ENCODE peak calls at places on chromosome 18, in seven cellular contexts. M, K, H, S, O, P and Q are unnamed samples.
A peak's percentile ranks its signal among the peaks of the same experiment; 100 is the strongest.

GRCh38 chr18:13808294-13809024 is 15.5 kb upstream of the MC5R start:
- DNase-seq in S (no peak), P (no peak), O (no peak), M (no peak), H (no peak), K (no peak), Q (no peak)

GRCh38 chr18:13237073-13237472 is 18.5 kb downstream of the LDLRAD4 start:
- DNase-seq in M (no peak), P (no peak), H (no peak), K (no peak), O (no peak), S (no peak), Q (no peak)

GRCh38 chr18:36899289-36899688 is 70.4 kb downstream of the KIAA1328 start:
- DNase-seq in O (no peak), M (peak; percentile 39), P (peak; percentile 31), K (no peak), H (peak; percentile 48), S (no peak), Q (peak; percentile 16)

GRCh38 chr18:22021701-22022100 is 147.7 kb upstream of the GATA6 start:
- DNase-seq in O (no peak), H (no peak), P (peak; percentile 69), M (no peak), S (no peak), K (no peak), Q (no peak)

GRCh38 chr18:59927246-59927825 is 27.5 kb downstream of the PMAIP1 start:
- DNase-seq in H (no peak), O (no peak), M (no peak), K (no peak), S (peak; percentile 98), P (no peak), Q (no peak)

GRCh38 chr18:44497757-44498490 is 182.8 kb upstream of the SETBP1 start:
- DNase-seq in S (no peak), P (no peak), K (no peak), H (no peak), M (no peak), O (peak; percentile 2), Q (no peak)

GRCh38 chr18:70454705-70455322 is 166.0 kb downstream of the SOCS6 start:
- DNase-seq in S (no peak), M (peak; percentile 67), O (peak; percentile 55), H (peak; percentile 46), P (peak; percentile 60), K (no peak), Q (peak; percentile 20)

GRCh38 chr18:1012775-1013174 is 108.1 kb downstream of the ADCYAP1 start:
- DNase-seq in K (no peak), M (no peak), P (no peak), S (no peak), O (no peak), H (no peak), Q (no peak)

GRCh38 chr18:1954583-1955312 is 616.6 kb downstream of the METTL4 start:
- DNase-seq in M (no peak), P (no peak), H (no peak), K (no peak), S (no peak), O (no peak), Q (no peak)

GRCh38 chr18:44807766-44808165 is 127.1 kb downstream of the SETBP1 start:
- DNase-seq in S (no peak), K (no peak), H (no peak), O (no peak), P (peak; percentile 46), M (no peak), Q (no peak)

GRCh38 chr18:79859314-79859713 is 61.6 kb downstream of the KCNG2 start:
- DNase-seq in H (no peak), P (no peak), S (no peak), O (no peak), K (no peak), M (no peak), Q (no peak)

GRCh38 chr18:51196116-51196810 is 1.2 kb downstream of the MEX3C start:
- DNase-seq in S (no peak), H (peak; percentile 20), P (no peak), K (no peak), M (no peak), O (no peak), Q (no peak)

GRCh38 chr18:48831113-48831759 is 119.5 kb downstream of the SMAD7 start:
- DNase-seq in M (no peak), S (no peak), K (peak; percentile 17), P (no peak), H (no peak), O (no peak), Q (no peak)

GRCh38 chr18:79522451-79523220 is 126.9 kb downstream of the NFATC1 start:
- DNase-seq in O (no peak), P (no peak), M (no peak), H (no peak), S (no peak), K (peak; percentile 46), Q (no peak)

GRCh38 chr18:33556846-33557245 is 21.2 kb upstream of the ASXL3 start:
- DNase-seq in S (no peak), P (no peak), O (no peak), M (no peak), H (no peak), K (no peak), Q (no peak)
- H3K4me3 ChIP-seq in S (no peak overlapping the region), P (no peak overlapping the region), O (no peak overlapping the region), M (no peak overlapping the region), H (no peak overlapping the region), K (no peak overlapping the region), Q (no peak overlapping the region)

GRCh38 chr18:31683968-31684278 is 458 bp downstream of the B4GALT6 start:
- DNase-seq in S (no peak), K (no peak), H (no peak), P (no peak), M (no peak), O (no peak), Q (no peak)

GRCh38 chr18:31683106-31683505 is 1.3 kb downstream of the B4GALT6 start:
- DNase-seq in O (no peak), K (no peak), M (no peak), P (no peak), H (no peak), S (no peak), Q (no peak)

GRCh38 chr18:31685097-31686082 is 1.0 kb upstream of the B4GALT6 start:
- DNase-seq in M (peak; percentile 44), K (peak; percentile 86), P (peak; percentile 54), O (peak; percentile 95), S (peak; percentile 40), H (peak; percentile 33), Q (peak; percentile 61)

GRCh38 chr18:31686572-31686971 is 2.2 kb upstream of the B4GALT6 start:
- DNase-seq in S (no peak), O (no peak), K (no peak), H (no peak), P (no peak), M (no peak), Q (no peak)

DNA sequence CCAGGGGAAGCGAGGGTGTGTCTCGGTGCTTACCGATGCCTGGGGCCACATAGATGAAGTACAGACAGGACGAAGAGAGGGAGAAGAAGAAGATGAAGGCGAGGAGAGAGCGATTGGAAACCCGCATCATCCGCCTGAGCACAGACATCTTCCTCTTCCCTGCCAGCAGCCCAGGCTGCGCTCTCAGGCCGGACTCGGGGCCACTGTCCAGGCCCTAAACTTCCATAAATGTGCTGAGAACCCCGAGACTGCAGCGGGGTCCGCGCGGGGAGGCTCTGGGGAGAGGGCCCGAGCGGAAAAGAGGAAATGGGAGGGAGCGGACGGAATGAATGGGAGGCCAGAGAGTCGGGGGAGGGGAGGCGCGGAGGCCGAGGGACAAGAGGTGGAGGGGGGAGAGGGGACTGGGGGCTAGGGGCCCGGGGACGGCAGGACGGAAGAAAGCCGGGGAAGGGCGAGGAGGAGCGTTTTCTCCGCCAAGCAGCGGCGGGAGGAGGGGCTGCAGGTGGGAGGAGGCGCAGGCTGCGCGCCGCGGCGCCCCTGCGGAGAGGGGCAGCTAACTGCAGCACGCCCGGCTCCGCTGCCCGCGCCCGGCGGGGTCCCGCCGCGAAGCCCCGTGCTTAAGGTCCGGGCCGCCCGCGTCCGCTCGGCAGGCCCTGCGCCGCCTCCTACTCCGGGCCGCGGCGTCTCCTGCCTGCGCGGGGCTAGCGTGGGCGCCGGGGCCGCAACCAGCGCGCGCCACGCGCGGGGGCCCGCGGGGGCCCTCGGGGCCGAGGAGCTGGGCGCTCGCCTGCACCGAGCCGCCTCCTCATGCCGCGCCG is at the start of gene B4GALT6:
- DNase-seq in H (peak; percentile 19), M (no peak), K (peak; percentile 79), P (no peak), S (no peak), O (peak; percentile 83), Q (peak; percentile 46)
- TF ChIP-seq YY1 in H (no peak), M (no peak), K (no peak), P (no peak), S (no peak), O (no peak), Q (no peak)

DNA sequence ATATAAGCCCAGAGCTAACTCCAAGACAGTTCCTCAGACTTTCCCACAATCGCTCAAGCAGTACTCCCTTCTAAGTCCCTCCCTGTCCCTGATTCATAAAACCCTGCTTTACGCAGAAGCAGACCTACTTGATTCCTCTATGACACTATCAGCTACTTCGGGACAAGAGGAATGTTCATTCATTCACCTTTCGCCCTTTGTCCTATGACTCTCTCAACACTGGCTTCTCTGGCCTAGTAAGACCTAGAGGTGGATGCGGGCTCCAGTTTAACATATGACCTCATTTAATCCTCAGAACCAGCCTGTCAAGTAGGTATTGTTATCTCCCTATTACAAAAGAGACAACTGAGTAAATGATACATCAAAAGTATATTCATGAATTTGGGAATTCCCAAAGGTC is 10.2 kb downstream of the LPIN2 start:
- DNase-seq in O (no peak), S (no peak), M (no peak), K (no peak), P (peak; percentile 37), H (no peak), Q (no peak)
- H3K4me3 ChIP-seq in O (no peak overlapping the region), S (no peak overlapping the region), M (no peak overlapping the region), K (no peak overlapping the region), P (no peak overlapping the region), H (no peak overlapping the region), Q (no peak overlapping the region)

DNA sequence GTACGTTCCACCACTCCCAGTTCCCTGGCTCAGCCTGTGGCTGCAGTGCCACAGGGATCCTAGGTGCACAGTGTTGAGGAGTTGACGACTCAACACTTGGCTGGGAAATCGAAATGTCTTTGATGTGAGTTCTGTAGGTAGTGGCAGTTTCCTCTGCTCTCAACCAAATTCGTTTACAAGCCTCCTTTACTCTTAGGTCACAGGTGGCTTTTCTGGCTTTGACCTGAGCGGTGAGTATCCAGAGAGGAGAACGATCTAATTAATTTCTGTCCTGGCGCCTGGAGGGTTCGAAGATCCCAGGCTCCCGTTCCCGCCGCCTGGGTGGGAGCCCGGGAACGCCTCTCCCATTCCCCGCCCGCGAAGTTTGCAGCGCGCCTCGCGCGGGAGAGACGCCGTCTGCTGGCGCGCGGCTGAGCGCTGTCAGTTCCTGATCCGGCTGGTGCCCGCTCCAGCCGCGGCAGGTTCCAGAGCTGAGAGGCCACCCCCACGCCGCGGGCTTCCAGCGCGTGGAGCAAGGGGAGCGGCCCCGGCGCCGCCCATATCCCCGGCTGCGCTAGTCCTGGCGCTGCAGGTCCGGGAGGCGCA is at the start of gene LAMA3:
- DNase-seq in P (no peak), K (peak; percentile 73), S (no peak), O (peak; percentile 81), M (no peak), H (no peak), Q (no peak)
- TF ChIP-seq YY1 in P (no peak), K (no peak), S (no peak), O (no peak), M (no peak), H (no peak), Q (no peak)